ENCODE peak calls at places on chromosomes 6 and 20, in seven cellular contexts. R is cardiac muscle cell, B is thyroid gland, G is astrocyte, A is fibroblast of pulmonary artery, O is mesothelial cell of epicardium, M is coronary artery. S is an unnamed sample.

GRCh38 chr6:39053016-39053595 is 4.5 kb downstream of the GLP1R start:
- DNase-seq in R (no peak), A (no peak), M (no peak), B (no peak), G (no peak), O (no peak), S (no peak)

GRCh38 chr20:59050437-59050836 is 7.9 kb upstream of the PRELID3B start:
- DNase-seq in O (no peak), R (no peak), G (no peak), A (no peak), M (no peak), B (no peak), S (no peak)

GRCh38 chr6:113650610-113650979 is 206.6 kb upstream of the MARCKS start:
- DNase-seq in B (no peak), A (no peak), M (no peak), G (no peak), R (no peak), O (no peak), S (no peak)

GRCh38 chr6:25844518-25844917 is 12.7 kb upstream of the SLC17A1 start:
- DNase-seq in M (no peak), G (no peak), A (no peak), B (no peak), R (no peak), O (no peak), S (no peak)

GRCh38 chr6:33672808-33673207 is 38.7 kb downstream of the UQCC2 start:
- DNase-seq in G (peak), M (peak), O (no peak), A (peak), B (peak), R (no peak), S (peak)

GRCh38 chr6:148570456-148570855 is 176.4 kb upstream of the UST start:
- DNase-seq in B (no peak), R (no peak), O (no peak), G (no peak), A (no peak), M (no peak), S (no peak)

GRCh38 chr20:9142809-9143208 is 73.9 kb downstream of the PLCB4 start:
- DNase-seq in M (no peak), G (no peak), O (no peak), R (no peak), B (no peak), A (no peak), S (no peak)

GRCh38 chr6:112330071-112330876 is 16.9 kb upstream of the RFPL4B start:
- DNase-seq in G (peak), B (no peak), M (no peak), R (no peak), O (no peak), A (peak), S (peak)

GRCh38 chr6:46684771-46685170 is 2.9 kb upstream of the TDRD6 start:
- DNase-seq in M (no peak), G (peak), R (no peak), B (no peak), O (no peak), A (peak), S (no peak)

GRCh38 chr6:36753671-36754485 is 56.3 kb downstream of the RAB44 start:
- DNase-seq in R (no peak), A (no peak), B (no peak), G (no peak), O (no peak), M (no peak), S (no peak)

GRCh38 chr6:52640170-52640569 is 30.7 kb upstream of the TMEM14A start:
- DNase-seq in A (peak), R (no peak), M (no peak), G (peak), B (no peak), O (no peak), S (no peak)

GRCh38 chr6:33082702-33083101 is 6.9 kb downstream of the HLA-DPB1 start:
- DNase-seq in A (no peak), R (peak), B (peak), O (no peak), M (no peak), G (no peak), S (peak)

GRCh38 chr20:57069442-57069841 is 197.0 kb downstream of the BMP7 start:
- DNase-seq in G (no peak), R (no peak), B (peak), O (no peak), A (no peak), M (no peak), S (no peak)

GRCh38 chr6:52560462-52560861 is 16.4 kb downstream of the TRAM2 start:
- DNase-seq in M (no peak), A (no peak), R (no peak), G (no peak), B (no peak), O (no peak), S (no peak)

GRCh38 chr6:163844352-163844751 is 429.8 kb downstream of the QKI start:
- DNase-seq in B (no peak), O (no peak), M (no peak), A (no peak), G (no peak), R (no peak), S (no peak)

GRCh38 chr6:137933696-137934095 is 66.6 kb downstream of the TNFAIP3 start:
- DNase-seq in O (no peak), G (peak), M (no peak), A (peak), B (no peak), R (no peak), S (peak)

GRCh38 chr6:158068893-158069799 is 87.5 kb downstream of the SYNJ2 start:
- DNase-seq in M (peak), G (peak), O (no peak), R (no peak), B (peak), A (peak), S (peak)

GRCh38 chr20:36203861-36204260 is 32.4 kb upstream of the AAR2 start:
- DNase-seq in G (no peak), B (peak), M (no peak), R (no peak), A (no peak), O (no peak), S (no peak)

GRCh38 chr20:37850724-37851123 is 52.2 kb upstream of the VSTM2L start:
- DNase-seq in R (peak), M (no peak), O (no peak), G (no peak), A (peak), B (no peak), S (no peak)

GRCh38 chr6:46130665-46131064 is 876 bp downstream of the ENPP4 start:
- DNase-seq in G (no peak), A (no peak), B (no peak), M (no peak), R (no peak), O (no peak), S (no peak)

GRCh38 chr6:79544299-79544927 is 7.2 kb upstream of the LCA5 start:
- DNase-seq in O (no peak), G (peak), B (no peak), M (no peak), R (peak), A (peak), S (no peak)

GRCh38 chr6:15506066-15506465 is 156.8 kb downstream of the DTNBP1 start:
- DNase-seq in M (no peak), A (no peak), O (no peak), R (no peak), B (no peak), G (no peak), S (no peak)

GRCh38 chr6:170497845-170498281 is 55.2 kb downstream of the PSMB1 start:
- DNase-seq in G (peak), A (no peak), M (no peak), O (no peak), B (peak), R (peak), S (no peak)

GRCh38 chr20:63942250-63943006 is 13.8 kb downstream of the UCKL1 start:
- DNase-seq in B (no peak), O (no peak), G (no peak), A (no peak), R (peak), M (no peak), S (peak)

GRCh38 chr6:14476793-14477531 is 359.4 kb downstream of the CD83 start:
- DNase-seq in M (no peak), G (peak), O (no peak), A (peak), R (no peak), B (peak), S (no peak)

GRCh38 chr6:140923048-140923447 is 1209.7 kb upstream of the GJE1 start:
- DNase-seq in O (no peak), A (peak), R (no peak), M (no peak), G (no peak), B (no peak), S (peak)

GRCh38 chr6:71402101-71402500 is 113.5 kb downstream of the OGFRL1 start:
- DNase-seq in A (no peak), M (no peak), O (no peak), R (no peak), G (no peak), B (no peak), S (no peak)

GRCh38 chr20:49916146-49917002 is 1.0 kb upstream of the SPATA2 start:
- DNase-seq in R (no peak), G (peak), O (no peak), A (no peak), M (no peak), B (peak), S (peak)

GRCh38 chr6:135667694-135668455 is 170.3 kb upstream of the AHI1 start:
- DNase-seq in O (no peak), A (peak), B (peak), M (no peak), G (peak), R (peak), S (peak)

GRCh38 chr6:32685603-32686002 is 19.1 kb upstream of the HLA-DQB1 start:
- DNase-seq in B (no peak), G (peak), M (no peak), O (no peak), R (no peak), A (no peak), S (no peak)

GRCh38 chr6:56821005-56821432 is 133.9 kb upstream of the BEND6 start:
- DNase-seq in M (no peak), A (no peak), B (no peak), R (peak), G (no peak), O (no peak), S (no peak)

GRCh38 chr20:33659341-33660034 is 2.6 kb upstream of the C20orf144 start:
- DNase-seq in M (no peak), O (no peak), R (no peak), G (no peak), B (no peak), A (no peak), S (no peak)

GRCh38 chr6:147054158-147054557 is 150.1 kb upstream of the STXBP5 start:
- DNase-seq in R (no peak), M (no peak), B (no peak), G (no peak), O (no peak), A (no peak), S (no peak)

GRCh38 chr20:4138056-4138455 is 122.7 kb upstream of the RNF24 start:
- DNase-seq in R (no peak), A (no peak), B (no peak), O (no peak), M (no peak), G (no peak), S (no peak)

GRCh38 chr20:62045529-62046277 is 20.0 kb downstream of the TAF4 start:
- DNase-seq in O (no peak), M (no peak), B (no peak), A (no peak), R (no peak), G (no peak), S (no peak)

GRCh38 chr6:98759459-98759858 is 74.9 kb upstream of the POU3F2 start:
- DNase-seq in M (no peak), R (no peak), G (no peak), B (no peak), O (no peak), A (no peak), S (no peak)
- TF ChIP-seq CTCF in M (no peak), R (no peak), G (no peak), B (no peak), O (peak), A (no peak), S (no peak)

GRCh38 chr6:110625883-110626282 is 149.5 kb upstream of the SLC22A16 start:
- DNase-seq in G (peak), R (no peak), M (no peak), O (no peak), B (no peak), A (peak), S (peak)

GRCh38 chr6:110626442-110626841 is 150.0 kb upstream of the SLC22A16 start:
- DNase-seq in G (no peak), O (no peak), R (no peak), M (no peak), A (no peak), B (no peak), S (no peak)

GRCh38 chr6:110629153-110629552 is 152.7 kb upstream of the SLC22A16 start:
- DNase-seq in M (no peak), B (no peak), O (no peak), R (no peak), A (no peak), G (no peak), S (no peak)

GRCh38 chr6:110622912-110623578 is 146.6 kb upstream of the SLC22A16 start:
- DNase-seq in A (no peak), O (no peak), B (no peak), M (no peak), R (no peak), G (no peak), S (no peak)

DNA sequence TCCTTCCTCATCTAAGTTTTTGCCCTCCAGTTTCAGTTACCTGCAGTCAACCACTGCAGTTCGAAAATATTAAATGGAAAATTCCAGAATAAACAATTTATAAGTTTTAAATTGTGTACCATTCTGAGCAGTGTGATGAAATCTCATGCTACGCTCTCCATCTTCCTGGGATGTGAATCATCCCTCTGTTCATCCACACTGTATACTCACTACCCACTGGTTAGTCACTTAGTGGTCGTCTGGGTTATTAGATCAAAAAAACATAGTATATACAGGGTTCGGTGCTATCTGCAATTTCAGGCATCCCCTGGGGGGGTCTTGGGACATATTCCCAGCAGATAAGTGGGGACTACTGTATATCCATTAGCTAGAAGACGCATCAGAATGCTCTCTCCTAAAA is 151.9 kb upstream of the SLC22A16 start:
- DNase-seq in O (no peak), G (peak), M (no peak), R (no peak), A (peak), B (no peak), S (peak)
- TF ChIP-seq CTCF in O (no peak), G (no peak), M (no peak), R (no peak), A (no peak), B (no peak), S (no peak)

DNA sequence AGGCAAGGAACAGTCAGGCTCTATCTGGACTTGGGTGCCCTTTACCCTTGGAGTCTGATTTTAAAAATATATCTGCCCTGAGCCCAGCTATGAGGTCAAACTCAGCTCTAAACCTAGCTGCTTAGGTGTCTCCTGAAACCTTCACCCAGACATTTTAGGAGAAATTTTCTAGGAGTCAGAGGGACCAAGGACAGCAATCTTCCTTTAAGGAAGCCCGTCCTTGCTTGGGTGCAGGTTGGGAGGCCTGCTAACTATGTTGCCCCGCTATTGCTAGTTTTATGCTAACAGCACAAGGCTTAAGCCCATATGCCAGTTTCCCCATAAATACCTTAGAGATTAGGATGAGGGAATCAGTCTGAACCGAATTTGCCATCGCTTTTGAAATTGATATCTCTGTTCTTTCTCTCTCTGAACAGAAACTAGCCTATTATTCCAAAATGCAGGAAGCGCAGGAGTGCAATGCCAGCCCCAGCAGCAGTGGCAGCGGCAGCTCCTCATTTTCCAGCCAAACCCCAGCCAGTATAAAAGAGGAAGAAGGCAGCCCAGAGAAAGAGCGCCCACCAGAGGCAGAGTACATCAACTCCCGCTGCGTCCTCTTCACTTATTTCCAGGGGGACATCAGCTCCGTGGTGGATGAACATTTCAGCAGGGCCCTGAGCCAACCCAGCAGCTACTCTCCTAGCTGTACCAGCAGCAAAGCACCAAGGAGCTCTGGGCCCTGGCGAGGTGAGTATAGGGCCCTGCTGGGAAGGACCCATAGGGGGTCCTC is 2.6 kb downstream of the VGLL2 start:
- DNase-seq in R (peak), O (no peak), G (no peak), A (no peak), B (no peak), M (no peak), S (no peak)
- TF ChIP-seq CTCF in R (no peak), O (no peak), G (no peak), A (no peak), B (no peak), M (no peak), S (no peak)

GRCh38 chr6:43801489-43802181 is 31.6 kb downstream of the VEGFA start:
- DNase-seq in A (no peak), B (no peak), R (no peak), G (no peak), M (no peak), O (no peak), S (no peak)

GRCh38 chr6:43803055-43803782 is 33.2 kb downstream of the VEGFA start:
- DNase-seq in M (no peak), A (peak), B (no peak), O (no peak), R (no peak), G (no peak), S (peak)

GRCh38 chr6:43799671-43800623 is 29.9 kb downstream of the VEGFA start:
- DNase-seq in A (no peak), R (no peak), M (no peak), G (no peak), O (no peak), B (no peak), S (no peak)

GRCh38 chr6:43798688-43799444 is 28.9 kb downstream of the VEGFA start:
- DNase-seq in M (no peak), R (peak), B (peak), G (peak), O (no peak), A (peak), S (peak)

GRCh38 chr6:43800746-43801488 is 30.9 kb downstream of the VEGFA start:
- DNase-seq in B (no peak), R (no peak), M (no peak), G (no peak), A (no peak), O (no peak), S (no peak)
- TF ChIP-seq CTCF in B (no peak), R (no peak), M (no peak), G (no peak), A (no peak), O (no peak), S (no peak)

DNA sequence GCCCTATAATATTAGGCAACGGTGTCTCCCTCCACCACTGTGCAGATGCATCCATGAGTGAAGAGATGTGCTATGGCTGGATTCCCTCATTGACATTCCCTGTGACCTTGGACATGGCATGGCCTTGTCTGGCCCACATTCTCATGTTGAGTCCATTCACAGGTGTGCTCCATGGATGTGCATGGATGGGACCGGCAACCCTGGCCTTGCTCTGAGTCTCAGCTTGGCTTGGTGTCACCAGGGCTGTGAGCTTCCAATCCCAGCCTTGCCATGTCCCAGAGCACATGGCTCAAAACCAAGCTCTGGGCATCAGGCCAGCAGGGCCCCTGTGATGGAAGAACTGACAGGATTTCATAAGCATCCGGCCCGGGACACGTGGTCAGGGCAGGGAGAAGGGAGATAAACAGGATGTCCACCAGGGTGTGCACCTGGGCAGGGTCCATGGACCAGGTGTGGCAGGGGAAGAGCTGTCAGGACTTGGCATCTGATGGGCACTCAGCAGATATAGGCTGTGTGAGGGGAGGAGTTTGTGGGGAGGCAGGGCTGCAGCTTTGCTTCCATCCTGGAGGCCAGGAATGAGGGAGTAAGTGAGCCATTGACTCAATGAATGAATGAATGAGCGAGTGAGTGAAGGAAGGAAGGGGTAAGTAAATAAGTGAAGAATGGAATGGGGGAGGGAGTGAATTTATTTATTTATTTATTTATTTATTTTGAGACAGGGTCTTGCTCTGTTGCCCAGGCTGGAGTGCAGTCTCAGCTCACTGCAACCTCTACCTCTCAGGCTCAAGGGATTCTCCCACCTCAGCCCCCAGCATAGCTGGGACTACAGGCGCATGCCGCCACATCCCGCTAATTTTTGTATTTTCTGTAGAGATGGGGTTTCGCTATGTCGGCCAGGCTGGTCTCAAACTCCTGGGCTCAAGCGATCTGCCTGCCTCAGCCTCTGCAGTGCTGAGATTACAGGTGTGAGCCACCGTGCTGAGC is 15.7 kb downstream of the NRSN2 start:
- DNase-seq in O (peak), M (no peak), A (peak), G (no peak), B (peak), R (no peak), S (peak)
- TF ChIP-seq CTCF in O (peak), M (no peak), A (peak), G (no peak), B (no peak), R (peak), S (peak)